ENCODE peak calls at places on chromosomes 3 and 15, in six cellular contexts. One of them, this sample, is unnamed.

GRCh38 chr3:14145236-14145635 is 20.4 kb downstream of the TMEM43 start:
- DNase-seq in Kasumi-1: no peak
- DNase-seq in activated CD8-positive, alpha-beta memory T cell treated with anti-CD3 and anti-CD28 coated beads for 24 hours: peak; percentile 55
- DNase-seq in stimulated activated CD4-positive, alpha-beta T cell treated with anti-CD3 and anti-CD28 coated beads, TNF-alpha, amount 100 ng/mL, for 24 hours: no peak
- DNase-seq in NCI-H1092: no peak
- DNase-seq in mesendoderm: peak; percentile 48
- DNase-seq in this sample: no peak

GRCh38 chr3:52298147-52299098 is 10.8 kb downstream of the GLYCTK start:
- DNase-seq in Kasumi-1: no peak
- DNase-seq in activated CD8-positive, alpha-beta memory T cell treated with anti-CD3 and anti-CD28 coated beads for 24 hours: no peak
- DNase-seq in stimulated activated CD4-positive, alpha-beta T cell treated with anti-CD3 and anti-CD28 coated beads, TNF-alpha, amount 100 ng/mL, for 24 hours: no peak
- DNase-seq in NCI-H1092: no peak
- DNase-seq in mesendoderm: no peak
- DNase-seq in this sample: no peak

GRCh38 chr3:98855811-98856400 is 45.6 kb downstream of the DCBLD2 start:
- DNase-seq in Kasumi-1: no peak
- DNase-seq in activated CD8-positive, alpha-beta memory T cell treated with anti-CD3 and anti-CD28 coated beads for 24 hours: no peak
- DNase-seq in stimulated activated CD4-positive, alpha-beta T cell treated with anti-CD3 and anti-CD28 coated beads, TNF-alpha, amount 100 ng/mL, for 24 hours: no peak
- DNase-seq in NCI-H1092: no peak
- DNase-seq in mesendoderm: no peak
- DNase-seq in this sample: no peak

GRCh38 chr3:104878395-104878794 is 488.3 kb upstream of the ALCAM start:
- DNase-seq in Kasumi-1: no peak
- DNase-seq in activated CD8-positive, alpha-beta memory T cell treated with anti-CD3 and anti-CD28 coated beads for 24 hours: no peak
- DNase-seq in stimulated activated CD4-positive, alpha-beta T cell treated with anti-CD3 and anti-CD28 coated beads, TNF-alpha, amount 100 ng/mL, for 24 hours: no peak
- DNase-seq in NCI-H1092: no peak
- DNase-seq in mesendoderm: no peak
- DNase-seq in this sample: no peak

GRCh38 chr3:135915206-135915605 is 50.3 kb upstream of the PPP2R3A start:
- DNase-seq in Kasumi-1: no peak
- DNase-seq in activated CD8-positive, alpha-beta memory T cell treated with anti-CD3 and anti-CD28 coated beads for 24 hours: no peak
- DNase-seq in stimulated activated CD4-positive, alpha-beta T cell treated with anti-CD3 and anti-CD28 coated beads, TNF-alpha, amount 100 ng/mL, for 24 hours: no peak
- DNase-seq in NCI-H1092: no peak
- DNase-seq in mesendoderm: no peak
- DNase-seq in this sample: no peak

GRCh38 chr3:100954199-100954935 is 38.9 kb downstream of the ABI3BP start:
- DNase-seq in Kasumi-1: no peak
- DNase-seq in activated CD8-positive, alpha-beta memory T cell treated with anti-CD3 and anti-CD28 coated beads for 24 hours: no peak
- DNase-seq in stimulated activated CD4-positive, alpha-beta T cell treated with anti-CD3 and anti-CD28 coated beads, TNF-alpha, amount 100 ng/mL, for 24 hours: no peak
- DNase-seq in NCI-H1092: no peak
- DNase-seq in mesendoderm: no peak
- DNase-seq in this sample: no peak

GRCh38 chr15:33310481-33311311 is at the start of gene RYR3:
- DNase-seq in Kasumi-1: no peak
- DNase-seq in activated CD8-positive, alpha-beta memory T cell treated with anti-CD3 and anti-CD28 coated beads for 24 hours: no peak
- DNase-seq in stimulated activated CD4-positive, alpha-beta T cell treated with anti-CD3 and anti-CD28 coated beads, TNF-alpha, amount 100 ng/mL, for 24 hours: no peak
- DNase-seq in NCI-H1092: no peak
- DNase-seq in mesendoderm: peak; percentile 92
- DNase-seq in this sample: no peak

GRCh38 chr3:52099006-52099405 is 42.6 kb upstream of the DUSP7 start:
- DNase-seq in Kasumi-1: no peak
- DNase-seq in activated CD8-positive, alpha-beta memory T cell treated with anti-CD3 and anti-CD28 coated beads for 24 hours: no peak
- DNase-seq in stimulated activated CD4-positive, alpha-beta T cell treated with anti-CD3 and anti-CD28 coated beads, TNF-alpha, amount 100 ng/mL, for 24 hours: no peak
- DNase-seq in NCI-H1092: no peak
- DNase-seq in mesendoderm: no peak
- DNase-seq in this sample: no peak

GRCh38 chr3:154182975-154183374 is 61.8 kb downstream of the ARHGEF26 start:
- DNase-seq in Kasumi-1: no peak
- DNase-seq in activated CD8-positive, alpha-beta memory T cell treated with anti-CD3 and anti-CD28 coated beads for 24 hours: no peak
- DNase-seq in stimulated activated CD4-positive, alpha-beta T cell treated with anti-CD3 and anti-CD28 coated beads, TNF-alpha, amount 100 ng/mL, for 24 hours: no peak
- DNase-seq in NCI-H1092: no peak
- DNase-seq in mesendoderm: no peak
- DNase-seq in this sample: no peak

GRCh38 chr15:29934251-29934650 is 112.0 kb upstream of the TJP1 start:
- DNase-seq in Kasumi-1: no peak
- DNase-seq in activated CD8-positive, alpha-beta memory T cell treated with anti-CD3 and anti-CD28 coated beads for 24 hours: no peak
- DNase-seq in stimulated activated CD4-positive, alpha-beta T cell treated with anti-CD3 and anti-CD28 coated beads, TNF-alpha, amount 100 ng/mL, for 24 hours: no peak
- DNase-seq in NCI-H1092: no peak
- DNase-seq in mesendoderm: no peak
- DNase-seq in this sample: no peak

GRCh38 chr3:4877173-4877787 is 102.0 kb upstream of the BHLHE40 start:
- DNase-seq in Kasumi-1: no peak
- DNase-seq in activated CD8-positive, alpha-beta memory T cell treated with anti-CD3 and anti-CD28 coated beads for 24 hours: no peak
- DNase-seq in stimulated activated CD4-positive, alpha-beta T cell treated with anti-CD3 and anti-CD28 coated beads, TNF-alpha, amount 100 ng/mL, for 24 hours: no peak
- DNase-seq in NCI-H1092: no peak
- DNase-seq in mesendoderm: no peak
- DNase-seq in this sample: no peak

GRCh38 chr3:100982710-100983109 is 10.5 kb downstream of the ABI3BP start:
- DNase-seq in Kasumi-1: no peak
- DNase-seq in activated CD8-positive, alpha-beta memory T cell treated with anti-CD3 and anti-CD28 coated beads for 24 hours: no peak
- DNase-seq in stimulated activated CD4-positive, alpha-beta T cell treated with anti-CD3 and anti-CD28 coated beads, TNF-alpha, amount 100 ng/mL, for 24 hours: no peak
- DNase-seq in NCI-H1092: no peak
- DNase-seq in mesendoderm: no peak
- DNase-seq in this sample: no peak

GRCh38 chr3:23202203-23202920 is 765 bp upstream of the UBE2E2 start:
- DNase-seq in Kasumi-1: peak; percentile 46
- DNase-seq in activated CD8-positive, alpha-beta memory T cell treated with anti-CD3 and anti-CD28 coated beads for 24 hours: peak; percentile 82
- DNase-seq in stimulated activated CD4-positive, alpha-beta T cell treated with anti-CD3 and anti-CD28 coated beads, TNF-alpha, amount 100 ng/mL, for 24 hours: no peak
- DNase-seq in NCI-H1092: no peak
- DNase-seq in mesendoderm: peak; percentile 55
- DNase-seq in this sample: peak; percentile 19

GRCh38 chr15:57692709-57693108 is 13.8 kb upstream of the POLR2M start:
- DNase-seq in Kasumi-1: no peak
- DNase-seq in activated CD8-positive, alpha-beta memory T cell treated with anti-CD3 and anti-CD28 coated beads for 24 hours: no peak
- DNase-seq in stimulated activated CD4-positive, alpha-beta T cell treated with anti-CD3 and anti-CD28 coated beads, TNF-alpha, amount 100 ng/mL, for 24 hours: no peak
- DNase-seq in NCI-H1092: no peak
- DNase-seq in mesendoderm: no peak
- DNase-seq in this sample: no peak

GRCh38 chr3:108175352-108175751 is 46.9 kb downstream of the IFT57 start:
- DNase-seq in Kasumi-1: no peak
- DNase-seq in activated CD8-positive, alpha-beta memory T cell treated with anti-CD3 and anti-CD28 coated beads for 24 hours: no peak
- DNase-seq in stimulated activated CD4-positive, alpha-beta T cell treated with anti-CD3 and anti-CD28 coated beads, TNF-alpha, amount 100 ng/mL, for 24 hours: no peak
- DNase-seq in NCI-H1092: no peak
- DNase-seq in mesendoderm: no peak
- DNase-seq in this sample: no peak

GRCh38 chr3:153970735-153971347 is 150.3 kb upstream of the ARHGEF26 start:
- DNase-seq in Kasumi-1: peak; percentile 55
- DNase-seq in activated CD8-positive, alpha-beta memory T cell treated with anti-CD3 and anti-CD28 coated beads for 24 hours: no peak
- DNase-seq in stimulated activated CD4-positive, alpha-beta T cell treated with anti-CD3 and anti-CD28 coated beads, TNF-alpha, amount 100 ng/mL, for 24 hours: no peak
- DNase-seq in NCI-H1092: no peak
- DNase-seq in mesendoderm: no peak
- DNase-seq in this sample: peak; percentile 12

GRCh38 chr15:94666553-94666952 is 435.2 kb downstream of the MCTP2 start:
- DNase-seq in Kasumi-1: no peak
- DNase-seq in activated CD8-positive, alpha-beta memory T cell treated with anti-CD3 and anti-CD28 coated beads for 24 hours: no peak
- DNase-seq in stimulated activated CD4-positive, alpha-beta T cell treated with anti-CD3 and anti-CD28 coated beads, TNF-alpha, amount 100 ng/mL, for 24 hours: no peak
- DNase-seq in NCI-H1092: no peak
- DNase-seq in mesendoderm: peak; percentile 42
- DNase-seq in this sample: no peak

GRCh38 chr3:79012946-79013362 is 754.8 kb downstream of the ROBO1 start:
- DNase-seq in Kasumi-1: no peak
- DNase-seq in activated CD8-positive, alpha-beta memory T cell treated with anti-CD3 and anti-CD28 coated beads for 24 hours: no peak
- DNase-seq in stimulated activated CD4-positive, alpha-beta T cell treated with anti-CD3 and anti-CD28 coated beads, TNF-alpha, amount 100 ng/mL, for 24 hours: no peak
- DNase-seq in NCI-H1092: no peak
- DNase-seq in mesendoderm: peak; percentile 40
- DNase-seq in this sample: no peak

GRCh38 chr3:59660852-59661624 is 611.2 kb upstream of the CFAP20DC start:
- DNase-seq in Kasumi-1: no peak
- DNase-seq in activated CD8-positive, alpha-beta memory T cell treated with anti-CD3 and anti-CD28 coated beads for 24 hours: no peak
- DNase-seq in stimulated activated CD4-positive, alpha-beta T cell treated with anti-CD3 and anti-CD28 coated beads, TNF-alpha, amount 100 ng/mL, for 24 hours: no peak
- DNase-seq in NCI-H1092: peak; percentile 35
- DNase-seq in mesendoderm: no peak
- DNase-seq in this sample: no peak

GRCh38 chr3:70138606-70139005 is 139.1 kb downstream of the SAMMSON start:
- DNase-seq in Kasumi-1: no peak
- DNase-seq in activated CD8-positive, alpha-beta memory T cell treated with anti-CD3 and anti-CD28 coated beads for 24 hours: no peak
- DNase-seq in stimulated activated CD4-positive, alpha-beta T cell treated with anti-CD3 and anti-CD28 coated beads, TNF-alpha, amount 100 ng/mL, for 24 hours: no peak
- DNase-seq in NCI-H1092: no peak
- DNase-seq in mesendoderm: no peak
- DNase-seq in this sample: no peak

GRCh38 chr3:56839784-56840724 is 38.3 kb upstream of the ARHGEF3 start:
- DNase-seq in Kasumi-1: no peak
- DNase-seq in activated CD8-positive, alpha-beta memory T cell treated with anti-CD3 and anti-CD28 coated beads for 24 hours: no peak
- DNase-seq in stimulated activated CD4-positive, alpha-beta T cell treated with anti-CD3 and anti-CD28 coated beads, TNF-alpha, amount 100 ng/mL, for 24 hours: no peak
- DNase-seq in NCI-H1092: no peak
- DNase-seq in mesendoderm: peak; percentile 56
- DNase-seq in this sample: no peak

GRCh38 chr3:45173776-45174175 is 27.6 kb upstream of the CDCP1 start:
- DNase-seq in Kasumi-1: no peak
- DNase-seq in activated CD8-positive, alpha-beta memory T cell treated with anti-CD3 and anti-CD28 coated beads for 24 hours: no peak
- DNase-seq in stimulated activated CD4-positive, alpha-beta T cell treated with anti-CD3 and anti-CD28 coated beads, TNF-alpha, amount 100 ng/mL, for 24 hours: no peak
- DNase-seq in NCI-H1092: no peak
- DNase-seq in mesendoderm: no peak
- DNase-seq in this sample: no peak

GRCh38 chr3:171018151-171018935 is 8.2 kb downstream of the SLC2A2 start:
- DNase-seq in Kasumi-1: peak; percentile 32
- DNase-seq in activated CD8-positive, alpha-beta memory T cell treated with anti-CD3 and anti-CD28 coated beads for 24 hours: no peak
- DNase-seq in stimulated activated CD4-positive, alpha-beta T cell treated with anti-CD3 and anti-CD28 coated beads, TNF-alpha, amount 100 ng/mL, for 24 hours: no peak
- DNase-seq in NCI-H1092: no peak
- DNase-seq in mesendoderm: peak; percentile 32
- DNase-seq in this sample: no peak

GRCh38 chr15:89450076-89451006 is 46.0 kb downstream of the RHCG start:
- DNase-seq in Kasumi-1: no peak
- DNase-seq in activated CD8-positive, alpha-beta memory T cell treated with anti-CD3 and anti-CD28 coated beads for 24 hours: no peak
- DNase-seq in stimulated activated CD4-positive, alpha-beta T cell treated with anti-CD3 and anti-CD28 coated beads, TNF-alpha, amount 100 ng/mL, for 24 hours: no peak
- DNase-seq in NCI-H1092: no peak
- DNase-seq in mesendoderm: peak; percentile 40
- DNase-seq in this sample: no peak

GRCh38 chr15:70792171-70792573 is 28.8 kb upstream of the UACA start:
- DNase-seq in Kasumi-1: no peak
- DNase-seq in activated CD8-positive, alpha-beta memory T cell treated with anti-CD3 and anti-CD28 coated beads for 24 hours: no peak
- DNase-seq in stimulated activated CD4-positive, alpha-beta T cell treated with anti-CD3 and anti-CD28 coated beads, TNF-alpha, amount 100 ng/mL, for 24 hours: no peak
- DNase-seq in NCI-H1092: no peak
- DNase-seq in mesendoderm: no peak
- DNase-seq in this sample: no peak

GRCh38 chr3:157530637-157531300 is 27.6 kb upstream of the VEPH1 start:
- DNase-seq in Kasumi-1: no peak
- DNase-seq in activated CD8-positive, alpha-beta memory T cell treated with anti-CD3 and anti-CD28 coated beads for 24 hours: no peak
- DNase-seq in stimulated activated CD4-positive, alpha-beta T cell treated with anti-CD3 and anti-CD28 coated beads, TNF-alpha, amount 100 ng/mL, for 24 hours: no peak
- DNase-seq in NCI-H1092: no peak
- DNase-seq in mesendoderm: no peak
- DNase-seq in this sample: no peak

GRCh38 chr15:39629376-39629775 is 48.5 kb downstream of the THBS1 start:
- DNase-seq in Kasumi-1: no peak
- DNase-seq in activated CD8-positive, alpha-beta memory T cell treated with anti-CD3 and anti-CD28 coated beads for 24 hours: peak; percentile 74
- DNase-seq in stimulated activated CD4-positive, alpha-beta T cell treated with anti-CD3 and anti-CD28 coated beads, TNF-alpha, amount 100 ng/mL, for 24 hours: no peak
- DNase-seq in NCI-H1092: no peak
- DNase-seq in mesendoderm: no peak
- DNase-seq in this sample: peak; percentile 33

GRCh38 chr3:12139111-12139511 is 19.6 kb downstream of the TIMP4 start:
- DNase-seq in Kasumi-1: peak; percentile 40
- DNase-seq in activated CD8-positive, alpha-beta memory T cell treated with anti-CD3 and anti-CD28 coated beads for 24 hours: no peak
- DNase-seq in stimulated activated CD4-positive, alpha-beta T cell treated with anti-CD3 and anti-CD28 coated beads, TNF-alpha, amount 100 ng/mL, for 24 hours: no peak
- DNase-seq in NCI-H1092: no peak
- DNase-seq in mesendoderm: peak; percentile 66
- DNase-seq in this sample: no peak

GRCh38 chr3:41769106-41769505 is 192.8 kb downstream of the ULK4 start:
- DNase-seq in Kasumi-1: no peak
- DNase-seq in activated CD8-positive, alpha-beta memory T cell treated with anti-CD3 and anti-CD28 coated beads for 24 hours: no peak
- DNase-seq in stimulated activated CD4-positive, alpha-beta T cell treated with anti-CD3 and anti-CD28 coated beads, TNF-alpha, amount 100 ng/mL, for 24 hours: no peak
- DNase-seq in NCI-H1092: no peak
- DNase-seq in mesendoderm: no peak
- DNase-seq in this sample: no peak

GRCh38 chr3:23203651-23204111 is 554 bp downstream of the UBE2E2 start:
- DNase-seq in Kasumi-1: peak; percentile 65
- DNase-seq in activated CD8-positive, alpha-beta memory T cell treated with anti-CD3 and anti-CD28 coated beads for 24 hours: peak; percentile 70
- DNase-seq in stimulated activated CD4-positive, alpha-beta T cell treated with anti-CD3 and anti-CD28 coated beads, TNF-alpha, amount 100 ng/mL, for 24 hours: no peak
- DNase-seq in NCI-H1092: no peak
- DNase-seq in mesendoderm: no peak
- DNase-seq in this sample: peak; percentile 14

GRCh38 chr3:60912876-60913275 is 338.4 kb downstream of the FHIT start:
- DNase-seq in Kasumi-1: no peak
- DNase-seq in activated CD8-positive, alpha-beta memory T cell treated with anti-CD3 and anti-CD28 coated beads for 24 hours: no peak
- DNase-seq in stimulated activated CD4-positive, alpha-beta T cell treated with anti-CD3 and anti-CD28 coated beads, TNF-alpha, amount 100 ng/mL, for 24 hours: no peak
- DNase-seq in NCI-H1092: no peak
- DNase-seq in mesendoderm: no peak
- DNase-seq in this sample: no peak